ENCODE peak calls at places on chromosome 6, in six cellular contexts. F is tibial nerve; M is NCI-H1092 treated with DMSO at 0.1 percent for 48 hours; D is CD4-positive, alpha-beta memory T cell; Y is pancreas; Z is activated naive CD4-positive, alpha-beta T cell treated with anti-CD3 and anti-CD28 coated beads, Interleukin-2, amount 50 U/mL, for 16 hours. L is an unnamed sample.

GRCh38 chr6:67683960-67684359 is 951.1 kb upstream of the ADGRB3 start:
- DNase-seq in M (no peak), Z (no peak), Y (no peak), D (no peak), F (no peak), L (no peak)

GRCh38 chr6:159170999-159171712 is 2.0 kb downstream of the FNDC1 start:
- DNase-seq in D (no peak), Y (no peak), F (peak), M (no peak), Z (no peak), L (no peak)

GRCh38 chr6:105322499-105323231 is 80.2 kb downstream of the PREP start:
- DNase-seq in F (no peak), D (no peak), Y (no peak), Z (no peak), M (peak), L (no peak)

GRCh38 chr6:11043961-11044711 is at the start of gene ELOVL2:
- DNase-seq in F (no peak), M (no peak), Y (peak), D (peak), Z (peak), L (no peak)

GRCh38 chr6:2021713-2022125 is 223.7 kb downstream of the GMDS start:
- DNase-seq in Z (no peak), F (peak), D (no peak), M (peak), Y (peak), L (peak)

GRCh38 chr6:163585932-163586437 is 171.5 kb downstream of the QKI start:
- DNase-seq in M (no peak), F (peak), D (no peak), Y (no peak), Z (no peak), L (peak)

GRCh38 chr6:23412770-23413169 is 713.2 kb upstream of the NRSN1 start:
- DNase-seq in D (no peak), M (no peak), Z (no peak), Y (no peak), F (no peak), L (no peak)

GRCh38 chr6:32622545-32623401 is 14.4 kb upstream of the HLA-DQA1 start:
- DNase-seq in Z (peak), M (no peak), F (peak), D (peak), Y (no peak), L (no peak)

GRCh38 chr6:44179072-44179536 is 20.5 kb downstream of the CAPN11 start:
- DNase-seq in Y (no peak), M (no peak), Z (no peak), F (no peak), D (no peak), L (no peak)

GRCh38 chr6:16712931-16713484 is 48.3 kb downstream of the ATXN1 start:
- DNase-seq in F (peak), Z (no peak), Y (no peak), M (no peak), D (no peak), L (no peak)

GRCh38 chr6:138104618-138105213 is 2.5 kb downstream of the PERP start:
- DNase-seq in D (no peak), Y (no peak), Z (no peak), M (no peak), F (no peak), L (no peak)

GRCh38 chr6:75402296-75402695 is 91.3 kb downstream of the FILIP1 start:
- DNase-seq in Y (no peak), Z (no peak), M (no peak), F (no peak), D (no peak), L (no peak)

GRCh38 chr6:42401605-42401935 is 50.2 kb downstream of the TRERF1 start:
- DNase-seq in Y (no peak), M (no peak), D (no peak), F (no peak), Z (no peak), L (no peak)

GRCh38 chr6:31070711-31071197 is 41.6 kb downstream of the C6orf15 start:
- DNase-seq in D (no peak), M (peak), F (no peak), Z (no peak), Y (peak), L (no peak)

GRCh38 chr6:106162926-106163325 is 76.8 kb downstream of the PRDM1 start:
- DNase-seq in M (no peak), Y (no peak), Z (no peak), D (no peak), F (no peak), L (no peak)

GRCh38 chr6:140744648-140745320 is 1370.3 kb upstream of the CITED2 start:
- DNase-seq in F (no peak), D (no peak), Y (no peak), Z (no peak), M (no peak), L (no peak)

GRCh38 chr6:106608080-106608668 is 21.1 kb downstream of the RTN4IP1 start:
- DNase-seq in Z (no peak), D (peak), M (peak), Y (peak), F (peak), L (no peak)

GRCh38 chr6:41352396-41352795 is 17.0 kb downstream of the NCR2 start:
- DNase-seq in M (no peak), D (no peak), Z (no peak), F (no peak), Y (no peak), L (peak)

GRCh38 chr6:4078830-4079471 is at the start of gene FAM217A:
- DNase-seq in Z (no peak), Y (no peak), D (no peak), M (no peak), F (no peak), L (no peak)

GRCh38 chr6:28985396-28986164 is 19.5 kb downstream of the ZNF311 start:
- DNase-seq in F (peak), Y (peak), M (peak), Z (no peak), D (no peak), L (peak)

GRCh38 chr6:25006565-25007001 is 70.8 kb upstream of the RIPOR2 start:
- DNase-seq in D (peak), Z (no peak), M (no peak), F (peak), Y (peak), L (peak)

GRCh38 chr6:110618591-110619267 is 142.3 kb upstream of the SLC22A16 start:
- DNase-seq in Y (no peak), Z (no peak), D (no peak), F (no peak), M (no peak), L (no peak)